ENCODE peak calls at places on chromosomes 11 and 22, in six cellular contexts. P is heart left ventricle, C is adipocyte, R is SJCRH30, F is Panc1, Y is brain microvascular endothelial cell. D is an unnamed sample.

GRCh38 chr11:89521294-89521693 is 30.1 kb upstream of the NOX4 start:
- DNase-seq in Y (no peak), R (no peak), C (peak; percentile 9), F (no peak), P (no peak), D (no peak)

GRCh38 chr11:94128171-94128745 is 383 bp upstream of the PANX1 start:
- DNase-seq in P (no peak), F (no peak), C (no peak), R (peak; percentile 49), Y (no peak), D (no peak)

GRCh38 chr11:123179571-123179970 is 15.5 kb downstream of the CLMP start:
- DNase-seq in C (no peak), Y (no peak), R (no peak), P (no peak), F (no peak), D (no peak)

GRCh38 chr11:37973926-37974325 is 1375.9 kb upstream of the RAG2 start:
- DNase-seq in R (no peak), C (no peak), P (no peak), F (no peak), Y (peak; percentile 46), D (peak; percentile 54)

GRCh38 chr11:36000616-36001190 is 56.8 kb downstream of the LDLRAD3 start:
- DNase-seq in Y (no peak), P (no peak), R (no peak), C (no peak), F (no peak), D (peak; percentile 62)

GRCh38 chr11:41461057-41461681 is 1.7 kb upstream of the LRRC4C start:
- DNase-seq in P (no peak), C (peak; percentile 9), R (peak; percentile 36), F (peak; percentile 5), Y (no peak), D (peak; percentile 29)

GRCh38 chr11:96313163-96313562 is 29.8 kb downstream of the MAML2 start:
- DNase-seq in F (no peak), Y (no peak), P (no peak), R (no peak), C (no peak), D (no peak)

GRCh38 chr11:43316451-43316850 is 4.7 kb downstream of the API5 start:
- DNase-seq in F (no peak), R (peak; percentile 35), Y (peak; percentile 24), C (peak; percentile 32), P (no peak), D (peak; percentile 12)

GRCh38 chr11:8693010-8693551 is 10.5 kb downstream of the RPL27A start:
- DNase-seq in Y (peak; percentile 48), R (no peak), C (no peak), P (no peak), F (no peak), D (no peak)

GRCh38 chr11:45224766-45225165 is 61.4 kb downstream of the SYT13 start:
- DNase-seq in P (no peak), Y (no peak), R (no peak), C (no peak), F (no peak), D (no peak)

GRCh38 chr11:45486461-45486860 is 179.0 kb downstream of the CHST1 start:
- DNase-seq in F (no peak), Y (no peak), C (no peak), P (no peak), R (no peak), D (no peak)

GRCh38 chr11:3121931-3122774 is 43.0 kb downstream of the OSBPL5 start:
- DNase-seq in Y (no peak), C (no peak), R (no peak), P (peak; percentile 55), F (no peak), D (no peak)

GRCh38 chr11:100618914-100619313 is 68.2 kb upstream of the ARHGAP42 start:
- DNase-seq in Y (no peak), F (no peak), P (no peak), C (no peak), R (no peak), D (no peak)

GRCh38 chr11:93143800-93144199 is 54.0 kb downstream of the SLC36A4 start:
- DNase-seq in Y (no peak), C (peak; percentile 11), P (no peak), F (no peak), R (no peak), D (no peak)

GRCh38 chr11:17779861-17780594 is 45.4 kb downstream of the KCNC1 start:
- DNase-seq in Y (no peak), F (no peak), P (no peak), C (no peak), R (no peak), D (no peak)

GRCh38 chr22:48753752-48754517 is 1073.7 kb downstream of the BRD1 start:
- DNase-seq in Y (no peak), C (no peak), P (no peak), F (no peak), R (no peak), D (no peak)

GRCh38 chr22:24247564-24248344 is 2.9 kb upstream of the GGT5 start:
- DNase-seq in Y (peak; percentile 93), R (peak; percentile 88), C (peak; percentile 99), F (peak; percentile 38), P (peak; percentile 92), D (peak; percentile 52)

GRCh38 chr22:39967996-39968968 is 8.1 kb downstream of the TMA7B start:
- DNase-seq in R (no peak), F (no peak), P (no peak), Y (no peak), C (no peak), D (no peak)
- H3K4me3 ChIP-seq in R (no peak overlapping the region), F (no peak overlapping the region), P (no peak overlapping the region), Y (no peak overlapping the region), C (no peak overlapping the region), D (no peak overlapping the region)

GRCh38 chr22:39688186-39688768 is 117.7 kb downstream of the CACNA1I start:
- DNase-seq in P (no peak), C (no peak), R (no peak), Y (no peak), F (no peak), D (no peak)

GRCh38 chr22:39686178-39686620 is 115.6 kb downstream of the CACNA1I start:
- DNase-seq in Y (no peak), F (no peak), P (peak; percentile 54), C (no peak), R (no peak), D (no peak)

GRCh38 chr22:39686776-39687525 is 116.4 kb downstream of the CACNA1I start:
- DNase-seq in Y (no peak), P (peak; percentile 34), R (no peak), F (no peak), C (no peak), D (no peak)

GRCh38 chr22:39690901-39691620 is 120.5 kb downstream of the CACNA1I start:
- DNase-seq in P (no peak), R (no peak), C (no peak), Y (no peak), F (no peak), D (no peak)

DNA sequence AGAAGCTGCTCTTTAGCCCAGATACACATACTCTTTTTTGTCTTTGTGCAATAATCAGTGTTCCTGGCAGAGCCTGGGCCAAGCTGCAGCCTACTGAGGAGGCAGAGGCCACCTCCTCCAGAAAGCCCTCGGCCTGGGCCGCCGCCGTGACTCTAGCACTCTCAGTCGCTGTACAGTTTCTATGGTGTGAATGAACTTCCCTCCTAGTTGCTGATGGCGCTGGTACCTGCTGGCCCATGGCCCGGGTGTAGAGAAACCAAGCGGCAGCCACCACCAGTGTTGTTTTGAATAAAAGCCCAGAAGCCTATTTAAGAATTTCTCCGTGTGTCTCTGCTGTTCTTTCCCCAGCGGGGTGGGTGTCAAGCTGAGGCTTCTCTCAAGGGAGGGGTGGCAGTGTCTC is 118.9 kb downstream of the CACNA1I start:
- DNase-seq in P (peak; percentile 30), R (no peak), F (no peak), Y (no peak), C (no peak), D (no peak)
- H3K27me3 ChIP-seq in P (peaks cover 56% of the 10 kb centered on the region), R (peaks cover 9% of the 10 kb centered on the region), F (no peaks in the 10 kb centered on the region), Y (peaks cover 45% of the 10 kb centered on the region), C (peaks cover 63% of the 10 kb centered on the region), D (peaks cover 10% of the 10 kb centered on the region)

GRCh38 chr11:64180871-64181270 is 5.1 kb upstream of the STIP1 start:
- DNase-seq in Y (no peak), R (peak; percentile 37), C (no peak), F (no peak), P (no peak), D (no peak)

GRCh38 chr11:64179221-64179620 is 6.8 kb upstream of the STIP1 start:
- DNase-seq in Y (no peak), C (no peak), P (no peak), R (no peak), F (no peak), D (no peak)

GRCh38 chr11:64183890-64184289 is 2.1 kb upstream of the STIP1 start:
- DNase-seq in P (no peak), R (no peak), C (no peak), Y (no peak), F (no peak), D (no peak)

GRCh38 chr11:64178203-64178602 is 7.8 kb upstream of the STIP1 start:
- DNase-seq in C (no peak), R (no peak), F (no peak), Y (no peak), P (no peak), D (no peak)

DNA sequence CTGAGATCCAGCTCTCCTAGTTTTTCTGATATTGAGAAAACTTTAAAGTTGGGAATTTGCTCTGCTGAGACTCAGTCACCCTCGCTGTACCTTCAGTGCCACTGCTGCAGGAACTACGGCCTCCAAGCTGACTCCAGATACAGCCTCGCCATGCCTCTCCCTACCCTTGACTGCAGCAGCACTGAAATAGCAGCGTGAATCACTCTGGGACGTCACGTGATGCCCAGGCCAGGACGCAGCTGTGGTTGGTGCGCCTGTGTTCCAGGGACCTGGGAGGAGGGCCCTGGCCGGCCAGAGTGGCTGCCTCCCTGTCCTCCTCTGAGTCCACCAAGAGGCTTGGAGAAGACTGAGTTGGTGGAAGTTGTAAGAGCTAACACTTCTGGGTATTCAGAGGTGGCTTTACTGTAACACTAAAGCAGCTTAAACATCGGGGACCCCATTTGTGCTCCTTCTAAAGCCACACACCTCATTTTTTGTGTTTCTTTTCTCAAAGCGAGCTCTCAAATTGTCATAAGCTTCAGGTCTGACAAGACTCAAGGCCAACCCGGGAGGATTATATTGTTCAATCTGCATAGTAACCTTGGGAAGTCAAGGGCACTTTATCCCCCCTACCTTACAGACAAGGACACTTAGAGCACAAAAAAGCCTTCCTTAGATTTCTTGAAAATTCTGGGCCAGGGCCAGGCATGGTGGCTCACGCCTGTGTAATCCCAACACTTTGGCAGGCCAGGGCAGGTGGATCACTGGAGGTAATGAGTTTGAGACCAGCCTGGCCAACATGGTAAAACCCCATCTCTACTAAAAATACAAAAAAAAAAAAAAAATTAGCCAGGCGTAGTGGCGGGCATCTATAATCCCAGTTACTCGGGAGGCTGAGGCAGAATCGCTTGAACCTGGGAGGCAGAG is 4.2 kb upstream of the STIP1 start:
- DNase-seq in P (peak; percentile 93), F (peak; percentile 75), R (peak; percentile 94), Y (peak; percentile 94), C (peak; percentile 94), D (peak; percentile 88)
- H3K4me3 ChIP-seq in P (no peak overlapping the region), F (peak overlapping the region; percentile 28), R (peak overlapping the region; percentile 9), Y (peak overlapping the region; percentile 17), C (peak overlapping the region; percentile 42), D (no peak overlapping the region)

DNA sequence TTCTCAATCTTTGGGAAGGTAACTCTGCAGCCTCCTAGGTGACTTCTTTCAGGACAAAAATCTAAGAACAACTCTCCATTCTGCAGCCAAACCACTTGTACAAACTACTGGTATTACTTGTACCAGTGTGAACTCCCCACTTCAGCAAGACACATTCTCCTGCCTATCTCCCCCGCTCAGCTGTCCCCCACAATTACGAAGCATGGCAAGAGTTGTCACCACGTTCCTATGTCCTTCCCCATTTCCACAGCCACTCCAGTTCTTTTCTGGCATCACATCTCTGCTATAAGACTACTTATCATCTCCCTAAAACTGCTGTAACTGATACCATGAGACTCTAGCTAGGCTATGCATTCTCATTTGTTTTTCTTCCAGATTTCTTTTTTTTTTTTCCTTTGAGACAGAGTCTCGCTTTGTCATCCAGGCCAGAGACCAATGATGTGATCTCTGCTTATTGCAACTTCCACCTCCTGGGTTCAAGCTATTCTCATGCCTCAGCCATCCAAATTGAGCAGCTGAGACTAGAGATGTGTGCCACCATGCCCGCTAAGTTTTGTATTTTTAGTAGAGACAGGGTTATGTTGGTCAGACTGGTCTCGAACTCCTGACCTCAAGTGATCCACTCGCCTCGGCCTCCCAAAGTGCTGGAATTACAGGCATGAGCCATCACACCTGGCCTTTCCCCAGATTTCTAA is 71.9 kb upstream of the CDON start:
- DNase-seq in C (peak; percentile 52), P (no peak), R (peak; percentile 82), Y (no peak), F (no peak), D (no peak)
- H3K27me3 ChIP-seq in C (no peaks in the 10 kb centered on the region), P (no peaks in the 10 kb centered on the region), R (no peaks in the 10 kb centered on the region), Y (peaks cover 7% of the 10 kb centered on the region), F (peaks cover 4% of the 10 kb centered on the region), D (peaks cover 6% of the 10 kb centered on the region)